ENCODE peak calls at places on chromosome 11, in four cellular contexts. Z is epithelial cell of esophagus, M is tibial nerve, G is astrocyte of the cerebellum. P is an unnamed sample.

GRCh38 chr11:81496566-81496965 is 1237.1 kb downstream of the FAM181B start:
- DNase-seq in Z (no peak), M (no peak), G (no peak), P (no peak)

GRCh38 chr11:129704831-129705230 is 110.8 kb upstream of the TMEM45B start:
- DNase-seq in Z (no peak), M (no peak), G (no peak), P (no peak)

GRCh38 chr11:133078591-133079179 is 453.6 kb downstream of the OPCML start:
- DNase-seq in Z (peak), M (peak), G (peak), P (peak)

GRCh38 chr11:20058749-20059458 is 101.4 kb downstream of the DBX1 start:
- DNase-seq in Z (peak), M (no peak), G (no peak), P (no peak)

GRCh38 chr11:25435197-25435596 is 896.7 kb upstream of the ANO3 start:
- DNase-seq in Z (no peak), M (no peak), G (no peak), P (no peak)

GRCh38 chr11:115677190-115677589 is 173.0 kb upstream of the CADM1 start:
- DNase-seq in Z (no peak), M (no peak), G (no peak), P (no peak)

GRCh38 chr11:47302853-47303252 is 32.9 kb downstream of the MADD start:
- DNase-seq in Z (no peak), M (no peak), G (no peak), P (no peak)

GRCh38 chr11:73221451-73221850 is 3.4 kb downstream of the P2RY2 start:
- DNase-seq in Z (no peak), M (no peak), G (no peak), P (no peak)

GRCh38 chr11:113884361-113884836 is 9.0 kb upstream of the USP28 start:
- DNase-seq in Z (peak), M (no peak), G (no peak), P (no peak)

GRCh38 chr11:770642-771616 is 6.4 kb downstream of the GATD1 start:
- DNase-seq in Z (no peak), M (no peak), G (no peak), P (no peak)

GRCh38 chr11:6737872-6738466 is 33.8 kb downstream of the OR2AG2 start:
- DNase-seq in Z (peak), M (peak), G (no peak), P (peak)

GRCh38 chr11:33475999-33476398 is 218.8 kb downstream of the HIPK3 start:
- DNase-seq in Z (peak), M (peak), G (peak), P (peak)

GRCh38 chr11:122723576-122723975 is 68.1 kb downstream of the UBASH3B start:
- DNase-seq in Z (no peak), M (no peak), G (no peak), P (no peak)

GRCh38 chr11:7906481-7906880 is 24.6 kb downstream of the OR10A6 start:
- DNase-seq in Z (peak), M (no peak), G (no peak), P (no peak)

GRCh38 chr11:100105605-100106358 is 581.3 kb upstream of the ARHGAP42 start:
- DNase-seq in Z (no peak), M (no peak), G (no peak), P (no peak)

GRCh38 chr11:34146411-34146810 is 41.0 kb downstream of the NAT10 start:
- DNase-seq in Z (no peak), M (no peak), G (no peak), P (no peak)

GRCh38 chr11:34363363-34364084 is 5.7 kb upstream of the ABTB2 start:
- DNase-seq in Z (no peak), M (no peak), G (no peak), P (no peak)

GRCh38 chr11:32421992-32422391 is 13.3 kb downstream of the WT1 start:
- DNase-seq in Z (no peak), M (no peak), G (no peak), P (no peak)

GRCh38 chr11:1499899-1500298 is 13.3 kb upstream of the MOB2 start:
- DNase-seq in Z (no peak), M (no peak), G (no peak), P (no peak)

GRCh38 chr11:71577469-71578004 is 5.1 kb downstream of the KRTAP5-11 start:
- DNase-seq in Z (no peak), M (no peak), G (no peak), P (no peak)

GRCh38 chr11:45252134-45252856 is 33.8 kb downstream of the SYT13 start:
- DNase-seq in Z (peak), M (no peak), G (no peak), P (no peak)

GRCh38 chr11:2302844-2303626 is 1.2 kb downstream of the TSPAN32 start:
- DNase-seq in Z (no peak), M (no peak), G (no peak), P (no peak)

GRCh38 chr11:117011541-117011908 is 86.7 kb downstream of the SIK3 start:
- DNase-seq in Z (peak), M (no peak), G (no peak), P (no peak)

GRCh38 chr11:15158351-15159015 is 43.8 kb downstream of the INSC start:
- DNase-seq in Z (peak), M (no peak), G (no peak), P (no peak)

GRCh38 chr11:120662071-120662611 is 150.6 kb downstream of the GRIK4 start:
- DNase-seq in Z (no peak), M (no peak), G (no peak), P (no peak)

GRCh38 chr11:8649361-8649760 is 33.1 kb downstream of the TRIM66 start:
- DNase-seq in Z (peak), M (no peak), G (no peak), P (no peak)

GRCh38 chr11:1053121-1053901 is 16.8 kb upstream of the MUC6 start:
- DNase-seq in Z (no peak), M (no peak), G (no peak), P (no peak)

GRCh38 chr11:12285106-12285505 is 92.3 kb upstream of the PARVA start:
- DNase-seq in Z (peak), M (peak), G (peak), P (no peak)

P was measured in NCI-H345.